ENCODE peak calls at places on chromosome 4, in seven cellular contexts. Q, H, Z, M, S, I and Y are unnamed samples.

GRCh38 chr4:124890522-124890921 is 178.0 kb upstream of the ANKRD50 start:
- DNase-seq in M (no peak), Q (no peak), H (no peak), Z (no peak), S (no peak), I (no peak), Y (no peak)

GRCh38 chr4:103400405-103400804 is 202.3 kb upstream of the CENPE start:
- DNase-seq in Z (no peak), S (no peak), M (no peak), Q (no peak), I (no peak), H (peak; percentile 61), Y (no peak)

GRCh38 chr4:33149658-33150057 is 2429.5 kb downstream of the PCDH7 start:
- DNase-seq in H (no peak), I (no peak), Q (no peak), M (no peak), Z (no peak), S (no peak), Y (no peak)

GRCh38 chr4:109462802-109463201 is 29.2 kb downstream of the SEC24B start:
- DNase-seq in Q (no peak), H (no peak), Z (no peak), M (no peak), I (no peak), S (no peak), Y (no peak)

GRCh38 chr4:732911-733630 is 27.4 kb downstream of the PCGF3 start:
- DNase-seq in I (no peak), Q (no peak), M (no peak), S (no peak), Z (no peak), H (no peak), Y (no peak)

GRCh38 chr4:187464561-187464960 is 531.0 kb upstream of the ZFP42 start:
- DNase-seq in H (no peak), M (no peak), I (no peak), Z (no peak), S (no peak), Q (no peak), Y (no peak)

GRCh38 chr4:87093443-87094123 is 126.8 kb downstream of the KLHL8 start:
- DNase-seq in Q (peak; percentile 72), H (peak; percentile 65), S (peak; percentile 59), M (peak; percentile 25), I (no peak), Z (peak; percentile 50), Y (no peak)

GRCh38 chr4:13547563-13548041 is 3.3 kb upstream of the NKX3-2 start:
- DNase-seq in Q (peak; percentile 53), M (peak; percentile 33), H (peak; percentile 41), S (peak; percentile 51), I (no peak), Z (no peak), Y (no peak)

GRCh38 chr4:27218013-27218412 is 357.4 kb downstream of the STIM2 start:
- DNase-seq in Q (no peak), S (no peak), H (no peak), I (no peak), M (no peak), Z (no peak), Y (no peak)

GRCh38 chr4:27024807-27025206 is 164.2 kb downstream of the STIM2 start:
- DNase-seq in H (no peak), I (no peak), M (no peak), Q (peak; percentile 48), S (no peak), Z (no peak), Y (no peak)

GRCh38 chr4:188161167-188161566 is 21.9 kb downstream of the TRIML1 start:
- DNase-seq in S (no peak), Q (no peak), H (no peak), Z (no peak), M (no peak), I (no peak), Y (no peak)

GRCh38 chr4:17718471-17718870 is 63.0 kb downstream of the FAM184B start:
- DNase-seq in Z (no peak), Q (no peak), S (no peak), M (no peak), H (no peak), I (no peak), Y (no peak)

GRCh38 chr4:8095956-8096689 is 62.5 kb downstream of the ABLIM2 start:
- DNase-seq in M (no peak), S (no peak), H (no peak), Z (no peak), I (no peak), Q (no peak), Y (no peak)